ENCODE peak calls at places on chromosome 14, in seven cellular contexts. I, R, G, L, O, M and X are unnamed samples.

GRCh38 chr14:33052899-33053400 is 114.3 kb downstream of the NPAS3 start:
- DNase-seq in I (no peak), R (no peak), G (no peak), L (peak), O (no peak), M (no peak), X (peak)

GRCh38 chr14:23193432-23193831 is 10.0 kb upstream of the SLC7A8 start:
- DNase-seq in I (no peak), R (no peak), G (no peak), L (no peak), O (no peak), M (no peak), X (no peak)

GRCh38 chr14:50600849-50601248 is 40.9 kb downstream of the ATL1 start:
- DNase-seq in I (no peak), R (no peak), G (no peak), L (no peak), O (no peak), M (no peak), X (no peak)

GRCh38 chr14:23577004-23577681 is 1.4 kb downstream of the JPH4 start:
- DNase-seq in I (no peak), R (peak), G (no peak), L (no peak), O (peak), M (no peak), X (no peak)

GRCh38 chr14:92905667-92906066 is 17.3 kb upstream of the CHGA start:
- DNase-seq in I (no peak), R (no peak), G (no peak), L (no peak), O (no peak), M (no peak), X (no peak)

GRCh38 chr14:89417469-89418225 is 614 bp upstream of the FOXN3 start:
- DNase-seq in I (peak), R (peak), G (peak), L (peak), O (peak), M (no peak), X (peak)

GRCh38 chr14:72443991-72444431 is 449.9 kb downstream of the DPF3 start:
- DNase-seq in I (no peak), R (no peak), G (no peak), L (no peak), O (no peak), M (no peak), X (no peak)

GRCh38 chr14:24042733-24043132 is 9.1 kb upstream of the CARMIL3 start:
- DNase-seq in I (no peak), R (no peak), G (no peak), L (no peak), O (no peak), M (no peak), X (no peak)

GRCh38 chr14:73173092-73173735 is 36.9 kb downstream of the PSEN1 start:
- DNase-seq in I (no peak), R (peak), G (peak), L (no peak), O (no peak), M (no peak), X (peak)

GRCh38 chr14:54589076-54589475 is 22.1 kb downstream of the SAMD4A start:
- DNase-seq in I (no peak), R (no peak), G (no peak), L (no peak), O (no peak), M (no peak), X (no peak)

GRCh38 chr14:104091061-104091926 is 5.8 kb downstream of the ASPG start:
- DNase-seq in I (no peak), R (no peak), G (no peak), L (no peak), O (no peak), M (no peak), X (no peak)

GRCh38 chr14:68191567-68192321 is 372.2 kb downstream of the RAD51B start:
- DNase-seq in I (no peak), R (no peak), G (peak), L (peak), O (no peak), M (no peak), X (no peak)

GRCh38 chr14:23056956-23057756 is at the start of gene CDH24:
- DNase-seq in I (no peak), R (peak), G (peak), L (no peak), O (peak), M (no peak), X (no peak)

GRCh38 chr14:95786566-95786965 is 72.6 kb upstream of the TCL1A start:
- DNase-seq in I (no peak), R (no peak), G (no peak), L (no peak), O (no peak), M (no peak), X (no peak)

GRCh38 chr14:45838597-45838996 is 585.6 kb upstream of the MIS18BP1 start:
- DNase-seq in I (no peak), R (peak), G (peak), L (peak), O (no peak), M (no peak), X (no peak)

GRCh38 chr14:54564799-54565235 is 2.1 kb upstream of the SAMD4A start:
- DNase-seq in I (no peak), R (peak), G (no peak), L (no peak), O (no peak), M (no peak), X (no peak)

GRCh38 chr14:94025720-94026119 is 420 bp upstream of the OTUB2 start:
- DNase-seq in I (no peak), R (no peak), G (no peak), L (no peak), O (no peak), M (no peak), X (no peak)

GRCh38 chr14:85444685-85445084 is 85.3 kb upstream of the FLRT2 start:
- DNase-seq in I (no peak), R (no peak), G (no peak), L (peak), O (no peak), M (no peak), X (peak)

GRCh38 chr14:104725772-104726548 is 1.9 kb downstream of the ADSS1 start:
- DNase-seq in I (no peak), R (no peak), G (no peak), L (no peak), O (no peak), M (no peak), X (no peak)

GRCh38 chr14:77638738-77639137 is 22.3 kb upstream of the SPTLC2 start:
- DNase-seq in I (no peak), R (no peak), G (no peak), L (no peak), O (no peak), M (no peak), X (no peak)

GRCh38 chr14:89503458-89503996 is 86.5 kb upstream of the FOXN3 start:
- DNase-seq in I (no peak), R (peak), G (no peak), L (no peak), O (no peak), M (no peak), X (no peak)

GRCh38 chr14:69616408-69616773 is 5.0 kb downstream of the SUSD6 start:
- DNase-seq in I (no peak), R (peak), G (no peak), L (no peak), O (no peak), M (no peak), X (no peak)

GRCh38 chr14:54253195-54253947 is 143.4 kb upstream of the CDKN3 start:
- DNase-seq in I (no peak), R (no peak), G (no peak), L (no peak), O (no peak), M (no peak), X (no peak)

GRCh38 chr14:94885481-94886155 is 115.7 kb upstream of the GSC start:
- DNase-seq in I (no peak), R (no peak), G (no peak), L (no peak), O (no peak), M (no peak), X (no peak)

GRCh38 chr14:104856869-104857860 is 7.9 kb upstream of the CEP170B start:
- DNase-seq in I (no peak), R (no peak), G (no peak), L (no peak), O (no peak), M (no peak), X (no peak)

GRCh38 chr14:59868021-59868420 is 2.6 kb downstream of the RTN1 start:
- DNase-seq in I (no peak), R (no peak), G (no peak), L (no peak), O (no peak), M (no peak), X (no peak)

GRCh38 chr14:99524091-99524661 is 43.0 kb downstream of the CCNK start:
- DNase-seq in I (no peak), R (no peak), G (no peak), L (no peak), O (no peak), M (no peak), X (no peak)

GRCh38 chr14:99677231-99677891 is 6.7 kb upstream of the CYP46A1 start:
- DNase-seq in I (no peak), R (no peak), G (no peak), L (no peak), O (no peak), M (no peak), X (no peak)

GRCh38 chr14:52862652-52863338 is 71.4 kb upstream of the GNPNAT1 start:
- DNase-seq in I (no peak), R (no peak), G (no peak), L (no peak), O (no peak), M (no peak), X (no peak)

GRCh38 chr14:94690486-94690885 is 78.3 kb downstream of the SERPINA3 start:
- DNase-seq in I (no peak), R (no peak), G (no peak), L (no peak), O (no peak), M (no peak), X (no peak)